ENCODE peak calls at places on chromosomes 13 and 19, in ten cellular contexts. One of them, this sample, is unnamed.

GRCh38 chr19:47109541-47110375 is 3.8 kb downstream of the ZC3H4 start:
- DNase-seq in fibroblast of lung: peak; percentile 65
- DNase-seq in NCI-H2107: no peak
- DNase-seq in fibroblast of gingiva: peak; percentile 66
- DNase-seq in iris pigment epithelial cell: peak; percentile 64
- DNase-seq in stimulated activated naive CD8-positive, alpha-beta T cell treated with anti-CD3 and anti-CD28 coated beads, Interleukin-15, Interleukin-2, amounts not matched to agents 100 U/mL and 50 U/mL, for 24 hours: peak; percentile 60
- DNase-seq in RWPE1: no peak
- DNase-seq in heart left ventricle: no peak
- DNase-seq in tibial artery: no peak
- DNase-seq in activated CD8-positive, alpha-beta memory T cell treated with anti-CD3 and anti-CD28 coated beads, Interleukin-2, amount 10 ng/mL, durations not matched to agents 7 days and 5 days: peak; percentile 85
- DNase-seq in this sample: peak; percentile 23

GRCh38 chr19:51119675-51120074 is 5.0 kb upstream of the SIGLEC9 start:
- DNase-seq in fibroblast of lung: no peak
- DNase-seq in NCI-H2107: no peak
- DNase-seq in iris pigment epithelial cell: no peak
- DNase-seq in RWPE1: no peak
- DNase-seq in fibroblast of gingiva: no peak
- DNase-seq in activated CD8-positive, alpha-beta memory T cell treated with anti-CD3 and anti-CD28 coated beads, Interleukin-2, amount 10 ng/mL, durations not matched to agents 7 days and 5 days: no peak
- DNase-seq in stimulated activated naive CD8-positive, alpha-beta T cell treated with anti-CD3 and anti-CD28 coated beads, Interleukin-15, Interleukin-2, amounts not matched to agents 100 U/mL and 50 U/mL, for 24 hours: no peak
- DNase-seq in heart left ventricle: no peak
- DNase-seq in tibial artery: no peak
- DNase-seq in this sample: no peak

GRCh38 chr19:49564616-49565045 is 15.7 kb downstream of the NOSIP start:
- DNase-seq in heart left ventricle: no peak
- DNase-seq in NCI-H2107: no peak
- DNase-seq in stimulated activated naive CD8-positive, alpha-beta T cell treated with anti-CD3 and anti-CD28 coated beads, Interleukin-15, Interleukin-2, amounts not matched to agents 100 U/mL and 50 U/mL, for 24 hours: no peak
- DNase-seq in iris pigment epithelial cell: no peak
- DNase-seq in tibial artery: no peak
- DNase-seq in RWPE1: no peak
- DNase-seq in fibroblast of gingiva: no peak
- DNase-seq in activated CD8-positive, alpha-beta memory T cell treated with anti-CD3 and anti-CD28 coated beads, Interleukin-2, amount 10 ng/mL, durations not matched to agents 7 days and 5 days: no peak
- DNase-seq in fibroblast of lung: no peak
- DNase-seq in this sample: no peak

GRCh38 chr13:26968431-26969335 is 202.9 kb downstream of the USP12 start:
- DNase-seq in RWPE1: no peak
- DNase-seq in activated CD8-positive, alpha-beta memory T cell treated with anti-CD3 and anti-CD28 coated beads, Interleukin-2, amount 10 ng/mL, durations not matched to agents 7 days and 5 days: no peak
- DNase-seq in iris pigment epithelial cell: no peak
- DNase-seq in fibroblast of lung: peak; percentile 29
- DNase-seq in NCI-H2107: no peak
- DNase-seq in tibial artery: no peak
- DNase-seq in fibroblast of gingiva: no peak
- DNase-seq in heart left ventricle: no peak
- DNase-seq in stimulated activated naive CD8-positive, alpha-beta T cell treated with anti-CD3 and anti-CD28 coated beads, Interleukin-15, Interleukin-2, amounts not matched to agents 100 U/mL and 50 U/mL, for 24 hours: no peak
- DNase-seq in this sample: no peak

GRCh38 chr13:31945202-31945978 is 86.2 kb upstream of the FRY start:
- DNase-seq in activated CD8-positive, alpha-beta memory T cell treated with anti-CD3 and anti-CD28 coated beads, Interleukin-2, amount 10 ng/mL, durations not matched to agents 7 days and 5 days: no peak
- DNase-seq in stimulated activated naive CD8-positive, alpha-beta T cell treated with anti-CD3 and anti-CD28 coated beads, Interleukin-15, Interleukin-2, amounts not matched to agents 100 U/mL and 50 U/mL, for 24 hours: no peak
- DNase-seq in iris pigment epithelial cell: peak; percentile 78
- DNase-seq in RWPE1: peak; percentile 76
- DNase-seq in NCI-H2107: peak; percentile 57
- DNase-seq in heart left ventricle: peak; percentile 57
- DNase-seq in fibroblast of gingiva: peak; percentile 94
- DNase-seq in tibial artery: peak; percentile 85
- DNase-seq in fibroblast of lung: peak; percentile 74
- DNase-seq in this sample: peak; percentile 73

GRCh38 chr19:11849264-11849615 is 714 bp downstream of the ZNF439 start:
- DNase-seq in NCI-H2107: no peak
- DNase-seq in iris pigment epithelial cell: peak; percentile 24
- DNase-seq in heart left ventricle: no peak
- DNase-seq in stimulated activated naive CD8-positive, alpha-beta T cell treated with anti-CD3 and anti-CD28 coated beads, Interleukin-15, Interleukin-2, amounts not matched to agents 100 U/mL and 50 U/mL, for 24 hours: no peak
- DNase-seq in fibroblast of gingiva: no peak
- DNase-seq in activated CD8-positive, alpha-beta memory T cell treated with anti-CD3 and anti-CD28 coated beads, Interleukin-2, amount 10 ng/mL, durations not matched to agents 7 days and 5 days: no peak
- DNase-seq in RWPE1: no peak
- DNase-seq in fibroblast of lung: peak; percentile 11
- DNase-seq in tibial artery: no peak
- DNase-seq in this sample: no peak

GRCh38 chr13:110326263-110326904 is 19.3 kb downstream of the COL4A2 start:
- DNase-seq in NCI-H2107: no peak
- DNase-seq in fibroblast of gingiva: no peak
- DNase-seq in stimulated activated naive CD8-positive, alpha-beta T cell treated with anti-CD3 and anti-CD28 coated beads, Interleukin-15, Interleukin-2, amounts not matched to agents 100 U/mL and 50 U/mL, for 24 hours: no peak
- DNase-seq in activated CD8-positive, alpha-beta memory T cell treated with anti-CD3 and anti-CD28 coated beads, Interleukin-2, amount 10 ng/mL, durations not matched to agents 7 days and 5 days: no peak
- DNase-seq in fibroblast of lung: peak; percentile 40
- DNase-seq in RWPE1: no peak
- DNase-seq in iris pigment epithelial cell: no peak
- DNase-seq in heart left ventricle: no peak
- DNase-seq in tibial artery: no peak
- DNase-seq in this sample: no peak

GRCh38 chr13:25046985-25047660 is 48.8 kb upstream of the PABPC3 start:
- DNase-seq in heart left ventricle: no peak
- DNase-seq in activated CD8-positive, alpha-beta memory T cell treated with anti-CD3 and anti-CD28 coated beads, Interleukin-2, amount 10 ng/mL, durations not matched to agents 7 days and 5 days: no peak
- DNase-seq in iris pigment epithelial cell: peak; percentile 22
- DNase-seq in stimulated activated naive CD8-positive, alpha-beta T cell treated with anti-CD3 and anti-CD28 coated beads, Interleukin-15, Interleukin-2, amounts not matched to agents 100 U/mL and 50 U/mL, for 24 hours: no peak
- DNase-seq in fibroblast of gingiva: no peak
- DNase-seq in RWPE1: peak; percentile 17
- DNase-seq in tibial artery: no peak
- DNase-seq in NCI-H2107: no peak
- DNase-seq in fibroblast of lung: peak; percentile 49
- DNase-seq in this sample: no peak

GRCh38 chr13:21663197-21663596 is 7.7 kb upstream of the FGF9 start:
- DNase-seq in stimulated activated naive CD8-positive, alpha-beta T cell treated with anti-CD3 and anti-CD28 coated beads, Interleukin-15, Interleukin-2, amounts not matched to agents 100 U/mL and 50 U/mL, for 24 hours: no peak
- DNase-seq in activated CD8-positive, alpha-beta memory T cell treated with anti-CD3 and anti-CD28 coated beads, Interleukin-2, amount 10 ng/mL, durations not matched to agents 7 days and 5 days: no peak
- DNase-seq in iris pigment epithelial cell: no peak
- DNase-seq in NCI-H2107: peak; percentile 64
- DNase-seq in fibroblast of gingiva: no peak
- DNase-seq in RWPE1: no peak
- DNase-seq in fibroblast of lung: no peak
- DNase-seq in heart left ventricle: no peak
- DNase-seq in tibial artery: no peak
- DNase-seq in this sample: no peak

This sample was measured in HCEC 1CT.